ENCODE peak calls at places on chromosomes 2 and 18, in ten cellular contexts. I is tibial nerve, Z is retinal pigment epithelial cell, U is foreskin fibroblast, C is fibroblast of the aortic adventitia, L is GM23338, X is RWPE1, T is psoas muscle, M is coronary artery, G is AG09319. Y is an unnamed sample.

GRCh38 chr2:70686577-70687460 is 81.2 kb downstream of the ADD2 start:
- DNase-seq in C (peak), Z (no peak), G (no peak), I (no peak), X (peak), M (peak), T (peak), L (peak), U (peak), Y (peak)

GRCh38 chr18:22066083-22066485 is 103.3 kb upstream of the GATA6 start:
- DNase-seq in M (no peak), Z (no peak), X (no peak), T (no peak), L (peak), C (no peak), U (no peak), I (no peak), G (no peak), Y (no peak)

GRCh38 chr2:133760366-133760765 is 192.1 kb upstream of the NCKAP5 start:
- DNase-seq in X (no peak), I (no peak), U (peak), T (no peak), Z (no peak), C (no peak), M (no peak), L (no peak), G (no peak), Y (peak)

GRCh38 chr2:13413989-13414388 is 697.3 kb downstream of the TRIB2 start:
- DNase-seq in C (no peak), I (no peak), G (no peak), X (no peak), Z (no peak), T (no peak), L (peak), U (no peak), M (no peak), Y (no peak)

GRCh38 chr2:96758987-96759386 is 1.7 kb upstream of the CNNM4 start:
- DNase-seq in U (no peak), L (no peak), Z (no peak), M (no peak), C (no peak), I (no peak), G (no peak), X (no peak), T (no peak), Y (no peak)

GRCh38 chr2:66495788-66496640 is 61.1 kb downstream of the MEIS1 start:
- DNase-seq in C (peak), T (peak), L (peak), U (peak), G (peak), X (peak), Z (peak), I (no peak), M (peak), Y (peak)

GRCh38 chr2:27245620-27246019 is 17.2 kb downstream of the SLC30A3 start:
- DNase-seq in G (no peak), U (no peak), T (no peak), M (no peak), L (no peak), C (no peak), I (no peak), X (no peak), Z (no peak), Y (no peak)

GRCh38 chr2:52289776-52290175 is 1257.8 kb upstream of the NRXN1 start:
- DNase-seq in L (no peak), I (no peak), X (no peak), U (no peak), T (no peak), G (no peak), C (no peak), M (no peak), Z (no peak), Y (no peak)

GRCh38 chr18:75244336-75244735 is 33.7 kb downstream of the TSHZ1 start:
- DNase-seq in T (no peak), M (no peak), I (no peak), X (no peak), C (no peak), U (peak), G (no peak), Z (no peak), L (peak), Y (no peak)

GRCh38 chr2:234686088-234686890 is 189.4 kb upstream of the ARL4C start:
- DNase-seq in I (no peak), T (no peak), M (no peak), U (peak), G (no peak), Z (peak), L (peak), C (peak), X (peak), Y (no peak)

GRCh38 chr2:234463626-234464290 is 33.1 kb downstream of the ARL4C start:
- DNase-seq in G (no peak), Z (no peak), X (peak), I (no peak), L (no peak), T (no peak), M (no peak), C (no peak), U (no peak), Y (peak)

DNA sequence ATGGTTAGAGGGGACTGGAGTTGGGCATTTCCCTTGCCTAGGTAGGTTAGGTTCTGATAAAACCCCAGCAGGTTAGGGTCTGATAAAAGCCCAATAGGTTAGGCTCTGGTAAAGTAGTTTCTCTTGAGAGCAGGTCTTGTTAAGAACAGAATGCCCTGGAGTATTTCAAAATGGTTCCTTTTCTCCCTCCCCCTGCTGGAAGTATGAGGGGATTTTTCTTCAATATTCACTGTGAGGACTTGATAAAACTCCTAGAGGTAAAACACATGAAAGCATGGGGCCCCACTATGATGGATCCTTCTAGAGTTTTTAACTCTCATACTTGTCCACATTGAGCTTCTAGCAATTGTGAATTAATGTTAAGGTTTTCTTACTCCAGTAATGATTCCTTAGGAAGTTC is 27.6 kb downstream of the ANKAR start:
- DNase-seq in Z (no peak), T (no peak), G (no peak), U (peak), X (no peak), L (peak), I (no peak), C (no peak), M (no peak), Y (peak)
- TF ChIP-seq CTCF in Z (peak), T (no peak), G (no peak), U (no peak), X (no peak), L (peak), I (no peak), C (peak), M (no peak), Y (peak)

DNA sequence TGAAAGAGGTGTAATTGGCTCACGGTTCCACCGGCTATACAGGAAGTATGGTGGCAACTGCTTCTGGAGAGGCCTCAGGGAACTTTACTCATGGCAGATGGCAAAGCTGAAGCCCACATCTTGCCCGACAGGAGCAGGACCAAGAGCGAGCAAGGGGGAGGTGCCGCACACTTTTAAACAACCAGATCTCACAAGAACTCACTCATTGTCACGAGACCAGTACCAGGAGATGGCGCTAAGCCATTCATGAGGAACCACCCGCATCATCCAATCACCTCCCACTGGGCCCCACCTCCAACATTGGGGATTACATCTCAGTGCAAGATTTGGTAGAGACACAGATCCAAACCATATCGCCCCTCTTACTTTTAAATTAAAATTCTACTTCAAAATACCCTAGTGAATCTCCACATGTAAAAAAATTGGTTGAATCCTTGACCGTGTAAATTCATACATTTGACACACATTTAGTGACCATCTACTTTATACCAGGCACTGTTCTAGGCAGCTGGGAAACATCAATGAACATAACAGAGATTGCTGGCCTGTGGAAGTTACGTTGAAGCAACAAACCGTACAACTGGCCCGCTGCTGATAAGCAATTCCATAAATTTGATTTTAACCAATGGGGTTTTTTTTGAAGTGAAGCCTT is 87.6 kb downstream of the ALPK2 start:
- DNase-seq in Z (no peak), G (no peak), M (no peak), T (no peak), L (peak), X (no peak), C (no peak), I (no peak), U (peak), Y (no peak)
- TF ChIP-seq CTCF in Z (peak), G (no peak), M (no peak), T (peak), L (peak), X (no peak), C (no peak), I (no peak), U (no peak), Y (peak)

DNA sequence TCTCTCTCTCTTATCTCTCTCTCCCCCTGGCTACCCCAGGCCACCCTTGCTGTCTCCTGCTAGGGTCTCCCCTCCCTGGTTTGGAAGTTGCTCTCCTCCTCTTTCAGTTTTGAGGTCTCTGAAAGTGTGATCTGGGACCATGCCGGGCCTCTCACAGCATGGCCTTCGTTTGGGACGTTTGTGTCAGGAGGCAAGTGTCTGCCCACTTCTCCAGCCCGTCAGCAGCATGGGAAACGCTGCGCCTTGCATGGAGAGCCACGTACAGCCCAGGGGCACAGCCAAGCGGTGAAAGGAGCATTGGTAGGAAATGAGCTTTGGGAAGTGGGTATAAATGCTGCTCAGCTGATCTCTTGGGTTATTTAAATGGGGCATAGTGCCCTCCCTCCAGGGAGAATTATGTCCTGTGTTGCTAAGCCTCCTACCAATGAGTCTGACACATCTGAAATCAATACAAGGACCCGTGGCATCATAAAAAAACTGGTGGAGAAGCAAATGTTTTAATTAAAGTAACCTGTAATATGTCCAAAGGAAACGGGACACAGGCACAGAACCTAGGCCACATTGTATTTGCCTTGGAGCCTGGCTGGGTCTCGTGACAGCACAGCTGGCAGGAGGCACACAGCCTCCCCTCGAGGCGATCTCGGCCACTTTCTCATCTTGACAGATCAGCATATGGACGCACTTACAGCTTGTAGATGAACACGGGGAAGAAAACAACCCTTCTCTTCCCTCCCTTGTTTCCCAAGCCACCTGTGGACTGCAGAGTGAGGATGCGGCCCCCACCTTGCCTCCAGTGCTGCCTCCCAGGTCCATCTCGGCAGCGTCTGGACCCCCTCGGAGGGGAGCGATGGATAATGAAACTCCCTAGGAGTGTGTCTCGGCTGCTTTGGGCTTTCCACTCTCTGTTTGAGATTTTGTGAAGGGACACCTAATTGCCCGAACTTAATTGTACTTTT is 72.7 kb downstream of the SH3RF3 start:
- DNase-seq in C (no peak), G (no peak), U (peak), M (no peak), X (no peak), T (no peak), L (no peak), I (no peak), Z (no peak), Y (no peak)
- TF ChIP-seq CTCF in C (peak), G (peak), U (no peak), M (no peak), X (no peak), T (no peak), L (no peak), I (no peak), Z (no peak), Y (no peak)

DNA sequence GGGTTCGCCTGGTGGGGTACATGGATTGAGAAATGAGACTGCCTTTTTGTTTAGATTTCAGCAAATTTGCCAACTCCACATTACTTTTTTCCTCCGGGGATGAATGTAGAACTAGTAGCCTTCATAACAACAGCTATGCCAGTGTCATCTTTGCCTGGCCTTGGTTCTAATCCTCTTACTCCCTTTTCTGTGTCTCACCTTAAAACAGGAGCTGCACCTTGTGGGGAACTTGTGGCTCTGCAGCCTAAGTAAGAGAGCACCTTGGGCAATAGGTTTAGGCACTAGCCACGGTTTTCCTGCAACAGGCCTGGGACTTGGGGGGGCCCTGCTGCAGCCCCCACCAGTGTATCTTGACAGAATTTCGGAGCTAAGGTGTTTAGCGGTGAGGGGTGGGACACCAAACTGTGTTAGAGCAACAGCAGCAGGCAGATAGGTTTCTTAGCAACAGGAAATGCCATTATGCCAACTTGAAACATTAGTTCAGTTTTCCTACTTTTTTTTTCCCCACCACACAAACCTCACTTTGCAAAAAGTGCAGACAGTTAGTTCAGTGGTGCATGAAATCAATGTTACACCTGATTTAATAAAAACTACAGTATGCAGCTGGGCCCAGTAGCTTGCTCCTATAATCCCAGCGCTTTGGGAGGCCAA is 173.7 kb downstream of the PRKCE start:
- DNase-seq in C (no peak), X (no peak), G (no peak), Z (no peak), M (no peak), U (no peak), T (no peak), L (peak), I (no peak), Y (no peak)
- TF ChIP-seq CTCF in C (no peak), X (no peak), G (no peak), Z (peak), M (no peak), U (no peak), T (no peak), L (peak), I (no peak), Y (no peak)

GRCh38 chr2:71934320-71934593 is 213.4 kb downstream of the CYP26B1 start:
- DNase-seq in M (no peak), Z (no peak), I (no peak), T (no peak), L (no peak), X (no peak), G (no peak), U (no peak), C (no peak), Y (no peak)

GRCh38 chr2:71934595-71935263 is 212.9 kb downstream of the CYP26B1 start:
- DNase-seq in L (no peak), C (peak), U (peak), I (peak), T (peak), X (no peak), G (peak), Z (no peak), M (peak), Y (peak)

GRCh38 chr2:71932780-71933466 is 214.7 kb downstream of the CYP26B1 start:
- DNase-seq in X (no peak), Z (no peak), L (no peak), I (no peak), G (no peak), C (no peak), M (peak), U (no peak), T (no peak), Y (no peak)

GRCh38 chr2:71932027-71932779 is 215.5 kb downstream of the CYP26B1 start:
- DNase-seq in I (no peak), T (no peak), U (no peak), C (no peak), M (peak), Z (no peak), L (no peak), G (no peak), X (no peak), Y (no peak)

GRCh38 chr2:71933467-71934319 is 214.0 kb downstream of the CYP26B1 start:
- DNase-seq in L (peak), U (peak), M (peak), Z (no peak), X (no peak), G (no peak), I (no peak), T (no peak), C (peak), Y (peak)
- TF ChIP-seq CTCF in L (peak), U (peak), M (no peak), Z (peak), X (no peak), G (peak), I (no peak), T (peak), C (peak), Y (peak)

GRCh38 chr2:200665626-200666453 is 80.0 kb downstream of the AOX1 start:
- DNase-seq in I (no peak), Z (no peak), M (no peak), T (no peak), C (no peak), G (no peak), L (no peak), U (no peak), X (no peak), Y (no peak)

GRCh38 chr2:200673191-200673590 is 87.4 kb downstream of the AOX1 start:
- DNase-seq in I (no peak), C (no peak), L (no peak), M (no peak), T (no peak), X (no peak), U (no peak), G (no peak), Z (no peak), Y (no peak)

GRCh38 chr2:200668473-200668872 is 82.7 kb downstream of the AOX1 start:
- DNase-seq in G (no peak), U (no peak), I (no peak), M (no peak), Z (no peak), T (no peak), X (no peak), C (no peak), L (no peak), Y (no peak)

GRCh38 chr2:200667397-200667796 is 81.6 kb downstream of the AOX1 start:
- DNase-seq in T (no peak), U (no peak), Z (no peak), G (no peak), L (no peak), I (no peak), M (no peak), X (no peak), C (no peak), Y (no peak)

DNA sequence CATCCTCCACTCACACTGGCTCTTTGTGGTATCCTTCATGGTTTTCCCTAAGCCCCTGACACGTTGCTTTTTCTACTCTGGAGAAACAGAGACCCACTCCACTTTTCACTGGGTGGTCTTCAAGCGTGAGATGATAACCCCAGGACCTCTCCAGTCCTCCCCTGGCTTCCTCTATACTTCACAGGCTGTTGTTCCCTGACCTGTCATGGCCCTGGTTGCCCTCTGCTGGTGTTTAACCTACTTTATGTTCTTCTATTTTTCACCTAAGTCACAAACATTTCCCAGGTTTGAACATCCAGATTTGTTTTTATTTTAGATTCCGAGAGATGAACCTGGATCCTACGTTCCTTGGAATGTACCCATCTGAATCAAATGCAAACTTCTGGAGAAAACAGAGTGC is 84.5 kb downstream of the AOX1 start:
- DNase-seq in M (no peak), Z (no peak), U (no peak), L (peak), I (no peak), C (no peak), G (no peak), X (no peak), T (no peak), Y (no peak)
- TF ChIP-seq CTCF in M (no peak), Z (no peak), U (no peak), L (no peak), I (no peak), C (no peak), G (no peak), X (no peak), T (no peak), Y (no peak)